ENCODE peak calls at places on chromosomes 16 and 17, in five cellular contexts. K is K562, N is SK-N-SH, D is H1, F is HepG2. C is an unnamed sample.

GRCh38 chr16:78395035-78395434 is 295.6 kb downstream of the WWOX start:
- DNase-seq in K (no peak), D (no peak), N (no peak), F (no peak), C (no peak)

GRCh38 chr17:4594406-4595349 is 10.3 kb downstream of the SMTNL2 start:
- DNase-seq in D (no peak), N (peak; percentile 68), F (no peak), K (peak; percentile 64), C (no peak)

GRCh38 chr16:68246671-68247070 is 1.5 kb downstream of the PLA2G15 start:
- DNase-seq in N (no peak), K (peak; percentile 54), D (no peak), F (no peak), C (no peak)

GRCh38 chr17:44038604-44039007 is 23.8 kb upstream of the TMEM101 start:
- DNase-seq in D (no peak), F (peak; percentile 39), K (no peak), N (peak; percentile 51), C (no peak)

GRCh38 chr17:3974138-3974687 is 10.0 kb upstream of the ATP2A3 start:
- DNase-seq in D (no peak), N (peak; percentile 17), F (no peak), K (peak; percentile 93), C (no peak)

GRCh38 chr16:78249056-78249455 is 149.6 kb downstream of the WWOX start:
- DNase-seq in K (peak; percentile 10), F (peak; percentile 77), D (no peak), N (no peak), C (no peak)

GRCh38 chr16:80198995-80199299 is 341.8 kb upstream of the DYNLRB2 start:
- DNase-seq in K (no peak), N (no peak), F (no peak), D (no peak), C (no peak)

GRCh38 chr16:67164599-67165061 is at the start of gene HSF4:
- DNase-seq in F (peak; percentile 52), N (peak; percentile 81), D (no peak), K (peak; percentile 86), C (no peak)

GRCh38 chr17:27354051-27354490 is 60.2 kb downstream of the WSB1 start:
- DNase-seq in D (no peak), N (no peak), F (no peak), K (no peak), C (no peak)

GRCh38 chr17:32998111-32998892 is 6.7 kb downstream of the SPACA3 start:
- DNase-seq in N (peak; percentile 82), D (peak; percentile 54), F (peak; percentile 35), K (peak; percentile 88), C (no peak)

GRCh38 chr17:17704931-17705330 is 23.7 kb downstream of the RAI1 start:
- DNase-seq in K (no peak), D (no peak), N (no peak), F (no peak), C (no peak)

DNA sequence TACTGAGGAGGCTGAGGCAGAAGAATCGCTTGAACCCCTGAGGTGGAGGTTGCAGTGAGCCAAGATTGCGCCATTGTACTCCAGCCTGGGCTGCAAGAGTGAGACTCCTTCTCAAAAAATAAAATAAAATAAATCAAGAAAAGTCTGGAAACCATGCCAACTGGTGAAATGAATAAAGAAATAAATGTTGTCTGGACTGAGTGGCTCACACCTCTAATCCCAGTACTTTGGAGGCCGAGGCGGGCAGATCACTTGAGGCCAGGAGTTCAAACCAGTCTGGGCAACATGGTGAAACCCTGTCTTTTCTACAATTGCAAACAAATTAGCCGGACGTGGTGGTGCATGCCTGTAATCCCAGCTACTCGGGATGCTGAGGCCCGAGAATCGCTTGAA is 744 bp upstream of the LRRC37A3 start:
- DNase-seq in F (peak; percentile 46), N (no peak), K (no peak), D (no peak), C (no peak)
- TF ChIP-seq GABPA in F (no peak), N (no peak), K (no peak), D (no peak), C (no peak)

GRCh38 chr17:65389426-65389825 is 172.0 kb downstream of the AXIN2 start:
- DNase-seq in N (no peak), K (no peak), F (no peak), D (no peak), C (no peak)

GRCh38 chr17:65389956-65390355 is 171.5 kb downstream of the AXIN2 start:
- DNase-seq in K (no peak), D (no peak), F (no peak), N (no peak), C (no peak)

GRCh38 chr17:65387322-65387721 is 174.1 kb downstream of the AXIN2 start:
- DNase-seq in N (no peak), F (no peak), K (no peak), D (no peak), C (no peak)

GRCh38 chr17:65385726-65386125 is 175.7 kb downstream of the AXIN2 start:
- DNase-seq in K (peak; percentile 9), D (no peak), N (no peak), F (no peak), C (no peak)

GRCh38 chr17:65388911-65389310 is 172.5 kb downstream of the AXIN2 start:
- DNase-seq in K (no peak), N (no peak), F (no peak), D (no peak), C (no peak)
- H3K4me2 ChIP-seq in K (no peak overlapping the region), N (no peak overlapping the region), F (no peak overlapping the region), D (no peak overlapping the region), C (no peak overlapping the region)

DNA sequence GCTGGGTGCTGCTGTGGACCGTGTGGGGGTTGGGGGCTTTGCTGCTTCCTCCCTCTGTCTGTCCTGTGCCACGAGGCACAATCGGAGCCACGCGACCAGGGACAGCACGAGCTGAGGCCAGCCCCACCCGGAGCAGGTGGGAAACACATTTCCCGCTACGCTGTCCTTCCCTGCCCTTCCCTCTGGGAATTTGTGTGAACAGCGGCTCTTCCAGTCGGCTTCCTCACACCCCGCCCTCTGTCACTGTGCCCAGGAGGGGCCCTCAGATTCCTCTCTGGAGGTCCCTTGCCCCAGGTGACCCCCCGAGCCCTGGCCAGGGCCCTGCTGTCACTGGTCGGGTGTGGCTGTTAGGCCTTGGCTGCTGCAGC is 19.6 kb downstream of the SPIRE2 start:
- DNase-seq in N (no peak), K (no peak), F (no peak), D (no peak), C (no peak)
- TF ChIP-seq GABPA in N (no peak), K (no peak), F (no peak), D (no peak), C (no peak)

GRCh38 chr16:27317320-27317719 is 3.5 kb downstream of the IL4R start:
- DNase-seq in N (no peak), K (no peak), F (no peak), D (no peak), C (no peak)

GRCh38 chr16:27317738-27318398 is 4.1 kb downstream of the IL4R start:
- DNase-seq in F (no peak), K (no peak), N (no peak), D (no peak), C (no peak)

GRCh38 chr16:27319257-27319965 is 5.6 kb downstream of the IL4R start:
- DNase-seq in D (no peak), K (no peak), F (no peak), N (no peak), C (no peak)

GRCh38 chr16:27320261-27321012 is 6.7 kb downstream of the IL4R start:
- DNase-seq in N (no peak), D (no peak), K (no peak), F (no peak), C (no peak)

DNA sequence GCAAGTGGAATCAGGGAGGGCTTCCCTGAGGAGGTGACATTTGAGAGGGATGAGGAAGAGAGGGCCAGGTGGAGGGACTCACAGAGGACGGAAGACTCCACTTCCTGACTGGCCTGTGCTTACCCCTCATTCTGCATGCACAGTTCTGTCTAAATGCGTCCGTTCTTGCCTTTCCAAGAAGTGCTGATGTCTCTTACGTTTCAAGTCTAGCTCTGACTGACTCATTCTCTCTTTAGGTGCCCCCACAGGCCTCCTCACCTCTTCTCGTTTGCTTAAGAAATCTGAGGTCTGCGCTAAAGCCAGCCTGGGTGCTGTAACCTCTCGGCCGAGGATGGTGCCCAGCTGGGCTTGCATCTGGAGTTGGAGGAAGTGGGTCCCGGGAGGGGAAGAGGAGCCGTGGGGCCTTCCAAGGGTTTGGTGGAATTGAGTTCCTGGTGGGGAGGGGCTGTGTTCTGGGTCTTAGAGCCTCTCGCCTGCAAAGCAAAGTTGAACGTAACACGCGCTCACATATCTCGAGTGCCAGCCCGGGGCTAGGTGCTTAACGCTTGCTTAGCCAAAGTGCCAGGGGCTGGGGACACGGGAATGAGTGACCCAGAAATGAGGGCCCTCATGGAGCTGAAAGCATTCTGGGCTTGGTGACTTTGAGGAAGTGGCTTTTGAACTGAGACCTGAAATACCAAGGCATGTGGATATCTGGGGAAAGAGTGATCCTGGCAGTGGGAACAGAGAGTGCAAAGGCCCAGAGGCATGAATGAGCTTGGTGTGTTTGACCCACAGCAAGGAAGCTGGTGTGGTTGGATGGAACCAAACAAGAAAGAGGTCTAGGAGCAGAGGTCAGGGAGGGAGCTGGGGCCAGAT is 4.9 kb downstream of the IL4R start:
- DNase-seq in K (no peak), D (no peak), F (no peak), N (no peak), C (no peak)
- H3K4me2 ChIP-seq in K (no peak overlapping the region), D (no peak overlapping the region), F (no peak overlapping the region), N (no peak overlapping the region), C (peak overlapping the region; percentile 81)

GRCh38 chr17:5888811-5889210 is 181.4 kb upstream of the WSCD1 start:
- DNase-seq in K (no peak), D (no peak), F (no peak), N (no peak), C (no peak)
- TF ChIP-seq GABPA in K (no peak), D (no peak), F (no peak), N (no peak), C (no peak)